ENCODE peak calls at places on chromosomes 7 and 10, in seven cellular contexts. One of them, this sample, is unnamed.

GRCh38 chr10:3425261-3425660 is 252.7 kb upstream of the PITRM1 start:
- DNase-seq in transverse colon: no peak
- DNase-seq in stimulated activated CD4-positive, alpha-beta T cell treated with anti-CD3 and anti-CD28 coated beads, Interleukin-4, amount 100 ng/mL, for 48 hours: no peak
- DNase-seq in NCI-H1092: no peak
- DNase-seq in hypothalamus: no peak
- DNase-seq in OCI-LY7: no peak
- DNase-seq in fibroblast of lung: no peak
- DNase-seq in this sample: no peak

GRCh38 chr7:96173777-96174176 is 148.1 kb downstream of the SLC25A13 start:
- DNase-seq in transverse colon: no peak
- DNase-seq in stimulated activated CD4-positive, alpha-beta T cell treated with anti-CD3 and anti-CD28 coated beads, Interleukin-4, amount 100 ng/mL, for 48 hours: no peak
- DNase-seq in NCI-H1092: no peak
- DNase-seq in hypothalamus: no peak
- DNase-seq in OCI-LY7: no peak
- DNase-seq in fibroblast of lung: no peak
- DNase-seq in this sample: no peak

GRCh38 chr7:140260338-140260737 is 83.6 kb upstream of the KDM7A start:
- DNase-seq in transverse colon: peak; percentile 44
- DNase-seq in stimulated activated CD4-positive, alpha-beta T cell treated with anti-CD3 and anti-CD28 coated beads, Interleukin-4, amount 100 ng/mL, for 48 hours: no peak
- DNase-seq in NCI-H1092: no peak
- DNase-seq in hypothalamus: no peak
- DNase-seq in OCI-LY7: no peak
- DNase-seq in fibroblast of lung: no peak
- DNase-seq in this sample: no peak

GRCh38 chr7:142954680-142955268 is 7.4 kb downstream of the KEL start:
- DNase-seq in transverse colon: no peak
- DNase-seq in stimulated activated CD4-positive, alpha-beta T cell treated with anti-CD3 and anti-CD28 coated beads, Interleukin-4, amount 100 ng/mL, for 48 hours: no peak
- DNase-seq in NCI-H1092: no peak
- DNase-seq in hypothalamus: no peak
- DNase-seq in OCI-LY7: peak; percentile 47
- DNase-seq in fibroblast of lung: no peak
- DNase-seq in this sample: no peak

GRCh38 chr10:65110029-65110428 is 1588.8 kb downstream of the REEP3 start:
- DNase-seq in transverse colon: no peak
- DNase-seq in stimulated activated CD4-positive, alpha-beta T cell treated with anti-CD3 and anti-CD28 coated beads, Interleukin-4, amount 100 ng/mL, for 48 hours: no peak
- DNase-seq in NCI-H1092: no peak
- DNase-seq in hypothalamus: no peak
- DNase-seq in OCI-LY7: no peak
- DNase-seq in fibroblast of lung: no peak
- DNase-seq in this sample: no peak

GRCh38 chr10:129531195-129531968 is 64.3 kb downstream of the MGMT start:
- DNase-seq in transverse colon: no peak
- DNase-seq in stimulated activated CD4-positive, alpha-beta T cell treated with anti-CD3 and anti-CD28 coated beads, Interleukin-4, amount 100 ng/mL, for 48 hours: no peak
- DNase-seq in NCI-H1092: no peak
- DNase-seq in hypothalamus: no peak
- DNase-seq in OCI-LY7: no peak
- DNase-seq in fibroblast of lung: peak; percentile 79
- DNase-seq in this sample: no peak

GRCh38 chr7:47380325-47381131 is 201.4 kb downstream of the TNS3 start:
- DNase-seq in transverse colon: peak; percentile 79
- DNase-seq in stimulated activated CD4-positive, alpha-beta T cell treated with anti-CD3 and anti-CD28 coated beads, Interleukin-4, amount 100 ng/mL, for 48 hours: no peak
- DNase-seq in NCI-H1092: no peak
- DNase-seq in hypothalamus: no peak
- DNase-seq in OCI-LY7: no peak
- DNase-seq in fibroblast of lung: peak; percentile 90
- DNase-seq in this sample: no peak

GRCh38 chr7:23275906-23276305 is 23.2 kb upstream of the MALSU1 start:
- DNase-seq in transverse colon: no peak
- DNase-seq in stimulated activated CD4-positive, alpha-beta T cell treated with anti-CD3 and anti-CD28 coated beads, Interleukin-4, amount 100 ng/mL, for 48 hours: no peak
- DNase-seq in NCI-H1092: no peak
- DNase-seq in hypothalamus: no peak
- DNase-seq in OCI-LY7: no peak
- DNase-seq in fibroblast of lung: no peak
- DNase-seq in this sample: no peak

GRCh38 chr7:96004598-96004997 is 232.2 kb downstream of the DYNC1I1 start:
- DNase-seq in transverse colon: no peak
- DNase-seq in stimulated activated CD4-positive, alpha-beta T cell treated with anti-CD3 and anti-CD28 coated beads, Interleukin-4, amount 100 ng/mL, for 48 hours: no peak
- DNase-seq in NCI-H1092: no peak
- DNase-seq in hypothalamus: no peak
- DNase-seq in OCI-LY7: no peak
- DNase-seq in fibroblast of lung: peak; percentile 5
- DNase-seq in this sample: no peak

GRCh38 chr7:119254741-119255140 is 1018.2 kb upstream of the KCND2 start:
- DNase-seq in transverse colon: no peak
- DNase-seq in stimulated activated CD4-positive, alpha-beta T cell treated with anti-CD3 and anti-CD28 coated beads, Interleukin-4, amount 100 ng/mL, for 48 hours: no peak
- DNase-seq in NCI-H1092: no peak
- DNase-seq in hypothalamus: no peak
- DNase-seq in OCI-LY7: no peak
- DNase-seq in fibroblast of lung: no peak
- DNase-seq in this sample: no peak

This sample was measured in cortex of kidney.